ENCODE peak calls at places on chromosomes 6 and 20, in six cellular contexts. Y is dorsolateral prefrontal cortex, X is endodermal cell, Q is heart left ventricle, O is HepG2, C is colonic mucosa. N is an unnamed sample.

GRCh38 chr20:43305749-43306148 is 116.0 kb upstream of the PTPRT start:
- DNase-seq in Y (no peak), O (no peak), Q (no peak), X (no peak), C (no peak), N (no peak)

GRCh38 chr6:63663147-63663877 is 27.7 kb downstream of the PHF3 start:
- DNase-seq in X (no peak), O (no peak), Q (no peak), C (no peak), Y (no peak), N (no peak)

GRCh38 chr6:114634016-114634415 is 291.2 kb upstream of the HS3ST5 start:
- DNase-seq in X (no peak), Y (no peak), C (no peak), Q (no peak), O (no peak), N (no peak)

GRCh38 chr6:89242574-89243330 is 25.6 kb upstream of the GABRR1 start:
- DNase-seq in Y (no peak), C (no peak), X (peak), Q (no peak), O (peak), N (peak)

GRCh38 chr20:58169441-58169840 is 59.0 kb downstream of the ANKRD60 start:
- DNase-seq in C (no peak), O (no peak), Q (no peak), Y (no peak), X (no peak), N (no peak)

GRCh38 chr6:44627091-44627878 is 239.8 kb downstream of the CDC5L start:
- DNase-seq in Y (no peak), Q (peak), O (no peak), C (peak), X (peak), N (no peak)

GRCh38 chr6:135087403-135087802 is 32.8 kb upstream of the HBS1L start:
- DNase-seq in O (peak), Q (no peak), X (no peak), C (no peak), Y (no peak), N (no peak)

GRCh38 chr20:63568986-63569949 is 4.8 kb downstream of the HELZ2 start:
- DNase-seq in Y (no peak), C (no peak), O (no peak), Q (no peak), X (no peak), N (no peak)

GRCh38 chr6:11480541-11480940 is 57.0 kb upstream of the TMEM170B start:
- DNase-seq in X (no peak), Y (no peak), C (no peak), O (no peak), Q (no peak), N (no peak)

GRCh38 chr6:41538556-41539182 is 7.5 kb upstream of the FOXP4 start:
- DNase-seq in X (no peak), Q (no peak), Y (no peak), O (no peak), C (no peak), N (no peak)

GRCh38 chr6:166262738-166263515 is 45.3 kb downstream of the PRR18 start:
- DNase-seq in Y (no peak), X (no peak), Q (no peak), O (no peak), C (no peak), N (no peak)

GRCh38 chr6:121666809-121667208 is 231.4 kb downstream of the GJA1 start:
- DNase-seq in O (no peak), X (no peak), C (no peak), Q (no peak), Y (no peak), N (no peak)

GRCh38 chr20:60057866-60058807 is 99.9 kb downstream of the CDH26 start:
- DNase-seq in Y (peak), X (peak), Q (peak), C (no peak), O (no peak), N (no peak)

GRCh38 chr6:3371222-3371949 is 85.5 kb downstream of the SLC22A23 start:
- DNase-seq in O (no peak), Q (no peak), C (no peak), X (no peak), Y (no peak), N (no peak)

GRCh38 chr20:4726710-4727391 is 5.1 kb downstream of the PRND start:
- DNase-seq in Q (no peak), X (no peak), O (no peak), C (no peak), Y (no peak), N (no peak)

GRCh38 chr20:42974347-42974746 is 215.4 kb downstream of the PTPRT start:
- DNase-seq in Y (no peak), Q (no peak), X (no peak), O (no peak), C (no peak), N (no peak)

GRCh38 chr6:152471459-152472070 is 165.6 kb downstream of the SYNE1 start:
- DNase-seq in X (no peak), Q (no peak), O (no peak), Y (no peak), C (no peak), N (no peak)

GRCh38 chr6:122789862-122790739 is 1.0 kb downstream of the SMPDL3A start:
- DNase-seq in X (peak), Y (peak), O (no peak), C (peak), Q (peak), N (peak)

GRCh38 chr20:45971425-45971674 is 653 bp downstream of the ZNF335 start:
- DNase-seq in C (no peak), Q (no peak), O (no peak), X (no peak), Y (no peak), N (no peak)

GRCh38 chr20:38165089-38165965 is at the start of gene TGM2:
- DNase-seq in C (peak), X (peak), O (peak), Q (peak), Y (no peak), N (peak)
- H3K27ac ChIP-seq in C (peak), X (no peak), O (no peak), Q (peak), Y (no peak), N (peak)

GRCh38 chr6:56852249-56852606 is 102.7 kb upstream of the BEND6 start:
- DNase-seq in O (no peak), Y (no peak), X (no peak), Q (no peak), C (no peak), N (no peak)

GRCh38 chr6:56852611-56853010 is 102.3 kb upstream of the BEND6 start:
- DNase-seq in X (no peak), Y (no peak), C (no peak), Q (no peak), O (no peak), N (no peak)

GRCh38 chr6:56850618-56851017 is 104.3 kb upstream of the BEND6 start:
- DNase-seq in O (no peak), Q (no peak), Y (no peak), C (no peak), X (no peak), N (no peak)

GRCh38 chr6:56851104-56851503 is 103.8 kb upstream of the BEND6 start:
- DNase-seq in Q (no peak), C (no peak), O (no peak), X (peak), Y (no peak), N (peak)

DNA sequence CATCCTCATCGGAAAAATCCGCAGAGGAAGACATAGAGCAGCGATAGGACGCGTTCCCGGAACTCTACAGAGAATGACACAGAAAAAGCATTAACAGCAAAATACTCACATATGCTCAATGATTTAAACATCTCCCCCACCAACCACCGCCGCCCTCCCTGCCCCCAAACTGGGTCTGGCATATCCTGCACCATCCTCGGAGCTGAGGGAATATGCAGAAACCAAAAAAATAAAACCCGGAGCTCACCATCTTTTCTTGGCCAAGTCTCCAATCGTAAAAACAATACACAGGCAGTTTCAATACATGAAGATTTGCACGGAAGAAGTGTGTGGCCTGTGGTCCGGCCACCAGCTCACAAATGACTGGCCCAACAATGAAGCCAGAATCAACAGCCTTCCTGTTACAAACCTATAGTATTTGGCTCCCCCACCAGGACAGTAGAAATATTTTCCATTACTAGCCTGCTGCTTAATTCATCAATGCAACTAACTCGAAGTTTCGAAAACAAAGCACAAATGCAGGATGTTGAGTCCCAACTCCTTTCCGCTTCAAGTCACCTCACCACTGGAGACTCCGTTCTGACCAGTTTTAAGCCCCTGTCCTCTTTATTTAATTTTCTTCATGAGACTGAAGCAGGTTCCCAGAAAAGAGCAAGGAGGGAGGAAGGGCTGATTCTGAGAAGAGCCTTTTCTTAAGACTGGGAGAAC is 103.2 kb upstream of the BEND6 start:
- DNase-seq in X (peak), Q (no peak), C (no peak), O (peak), Y (no peak), N (peak)
- H3K27ac ChIP-seq in X (no peak), Q (peak), C (no peak), O (no peak), Y (peak), N (peak)

GRCh38 chr6:161169060-161169459 is 104.8 kb downstream of the AGPAT4 start:
- DNase-seq in X (no peak), O (no peak), C (no peak), Q (no peak), Y (no peak), N (no peak)

GRCh38 chr6:161166176-161166575 is 107.7 kb downstream of the AGPAT4 start:
- DNase-seq in C (no peak), Y (no peak), Q (no peak), X (no peak), O (no peak), N (no peak)

GRCh38 chr6:161166677-161167076 is 107.2 kb downstream of the AGPAT4 start:
- DNase-seq in Y (no peak), Q (no peak), O (no peak), C (no peak), X (no peak), N (no peak)

GRCh38 chr6:161169690-161170089 is 104.2 kb downstream of the AGPAT4 start:
- DNase-seq in Y (no peak), Q (peak), C (no peak), O (no peak), X (peak), N (peak)

DNA sequence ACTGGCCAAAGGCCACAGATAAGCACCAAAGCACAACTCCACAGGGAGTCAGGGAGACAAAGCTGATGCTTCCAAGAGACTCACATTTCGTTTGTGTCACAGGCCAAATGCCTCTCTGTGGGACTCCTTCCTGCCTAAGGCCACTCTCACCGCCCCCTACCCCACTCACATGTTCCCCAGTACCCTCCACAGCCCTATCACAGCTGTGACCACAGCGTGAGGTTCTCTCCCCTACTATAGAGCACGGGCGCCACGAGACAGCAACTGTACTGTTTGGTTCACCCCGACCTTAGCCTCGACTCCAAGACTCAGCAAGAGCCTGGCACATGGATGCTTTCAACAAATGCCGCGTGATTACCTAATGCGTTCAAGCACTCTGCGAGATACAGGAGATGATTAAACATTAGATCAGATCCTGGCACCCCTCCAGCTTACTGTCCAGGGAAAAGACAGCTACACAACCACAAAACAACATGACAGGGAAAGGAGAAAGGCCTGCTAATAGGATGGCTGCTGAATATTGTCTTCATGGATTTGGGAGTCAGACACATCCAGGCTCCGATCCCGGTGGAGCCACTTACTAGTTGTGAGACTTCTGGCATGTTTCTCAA is 105.5 kb downstream of the AGPAT4 start:
- DNase-seq in X (peak), O (no peak), Q (no peak), C (peak), Y (peak), N (peak)
- H3K27ac ChIP-seq in X (peak), O (no peak), Q (no peak), C (no peak), Y (peak), N (peak)

DNA sequence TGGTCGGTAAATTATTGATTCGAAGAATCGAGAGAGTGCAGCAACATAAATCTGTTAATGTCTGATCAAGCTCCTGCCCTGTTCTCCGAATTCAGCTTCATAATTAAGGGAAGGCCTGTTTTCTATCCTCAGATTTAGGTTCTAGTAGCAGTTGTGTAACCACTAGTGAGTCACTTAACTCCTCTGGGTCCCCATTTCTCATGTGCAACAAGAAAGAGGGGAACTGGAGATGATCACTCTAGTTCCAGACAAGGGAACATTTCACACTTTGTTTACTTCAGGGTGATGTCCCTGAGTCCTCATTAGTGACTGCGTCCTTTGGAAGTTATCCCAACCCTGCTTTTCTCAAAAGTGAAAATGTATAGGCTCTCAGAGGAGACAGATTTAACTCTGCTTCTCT is 68.1 kb upstream of the RNF146 start:
- DNase-seq in X (no peak), C (no peak), Q (no peak), O (no peak), Y (no peak), N (no peak)
- H3K27ac ChIP-seq in X (no peak), C (no peak), Q (no peak), O (no peak), Y (no peak), N (no peak)

GRCh38 chr6:158328446-158328845 is 16.2 kb downstream of the TULP4 start:
- DNase-seq in O (no peak), X (peak), C (peak), Q (no peak), Y (no peak), N (no peak)
- H3K27ac ChIP-seq in O (peak), X (no peak), C (peak), Q (no peak), Y (peak), N (no peak)

DNA sequence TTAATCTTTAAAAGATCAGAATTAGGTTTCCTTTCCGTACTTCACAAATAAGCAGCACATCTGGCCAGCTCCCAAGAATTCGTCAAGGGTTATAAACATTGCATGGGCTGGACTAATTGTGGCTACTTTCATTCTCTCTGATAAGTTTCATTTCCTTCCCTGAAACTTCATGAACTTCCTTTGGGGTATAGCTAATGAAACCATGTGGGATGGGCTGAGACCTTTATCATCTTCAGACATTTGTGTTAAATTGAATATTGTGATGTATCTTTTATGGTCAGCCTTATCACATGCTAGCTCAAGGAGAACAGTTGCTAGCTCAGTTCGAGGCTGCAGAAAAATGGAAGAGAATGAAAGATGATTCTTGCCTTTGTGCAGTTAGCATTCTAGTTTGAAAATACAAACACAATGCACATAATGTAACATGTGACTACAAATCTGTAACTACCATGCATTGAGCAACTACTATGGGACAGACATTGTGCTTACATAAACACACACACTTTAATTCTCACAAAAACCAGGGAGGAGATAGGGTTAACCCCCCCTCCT is 1.7 kb upstream of the GMPR start:
- DNase-seq in C (peak), X (no peak), Y (no peak), Q (peak), O (no peak), N (no peak)
- H3K27ac ChIP-seq in C (no peak), X (no peak), Y (no peak), Q (peak), O (no peak), N (peak)

GRCh38 chr6:139531716-139532115 is 157.3 kb upstream of the CITED2 start:
- DNase-seq in X (no peak), O (no peak), Q (no peak), Y (no peak), C (no peak), N (no peak)

GRCh38 chr6:139533573-139534471 is 159.4 kb upstream of the CITED2 start:
- DNase-seq in C (peak), Y (no peak), Q (no peak), X (peak), O (no peak), N (no peak)

GRCh38 chr6:139534472-139535115 is 160.1 kb upstream of the CITED2 start:
- DNase-seq in O (no peak), Y (no peak), Q (no peak), X (peak), C (no peak), N (no peak)

GRCh38 chr6:139531148-139531547 is 156.7 kb upstream of the CITED2 start:
- DNase-seq in O (no peak), Y (no peak), C (no peak), X (no peak), Q (no peak), N (no peak)

GRCh38 chr6:139533166-139533565 is 158.7 kb upstream of the CITED2 start:
- DNase-seq in Y (no peak), O (no peak), X (no peak), Q (no peak), C (no peak), N (no peak)
- H3K27ac ChIP-seq in Y (no peak), O (no peak), X (peak), Q (no peak), C (peak), N (peak)